ENCODE peak calls at places on chromosome 7, in six cellular contexts. K is small intestine, N is fibroblast of mammary gland, B is cardiac fibroblast, A is A549, R is IMR-90. I is an unnamed sample.
A peak's percentile ranks its signal among the peaks of the same experiment; 100 is the strongest.

GRCh38 chr7:104978460-104978859 is 35.5 kb upstream of the KMT2E start:
- DNase-seq in K (no peak), N (peak; percentile 67), B (no peak), A (no peak), R (no peak), I (no peak)

GRCh38 chr7:150927954-150928340 is 50.2 kb downstream of the KCNH2 start:
- DNase-seq in K (no peak), N (peak; percentile 43), B (peak; percentile 58), A (peak; percentile 27), R (peak; percentile 7), I (no peak)

GRCh38 chr7:34837316-34837715 is 179.3 kb downstream of the NPSR1 start:
- DNase-seq in K (no peak), N (no peak), B (no peak), A (no peak), R (no peak), I (no peak)

GRCh38 chr7:42831051-42831952 is 80.6 kb downstream of the C7orf25 start:
- DNase-seq in K (peak; percentile 20), N (peak; percentile 56), B (peak; percentile 66), A (peak; percentile 30), R (peak; percentile 44), I (no peak)

GRCh38 chr7:127858915-127859189 is 172.4 kb downstream of the LRRC4 start:
- DNase-seq in K (no peak), N (no peak), B (no peak), A (no peak), R (no peak), I (no peak)

GRCh38 chr7:47326220-47326619 is 255.7 kb downstream of the TNS3 start:
- DNase-seq in K (peak; percentile 14), N (peak; percentile 88), B (peak; percentile 92), A (no peak), R (peak; percentile 90), I (no peak)

GRCh38 chr7:32335107-32335506 is 155.1 kb downstream of the LSM5 start:
- DNase-seq in K (no peak), N (peak; percentile 37), B (peak; percentile 64), A (peak; percentile 16), R (peak; percentile 2), I (no peak)

GRCh38 chr7:148911626-148912025 is 27.5 kb upstream of the EZH2 start:
- DNase-seq in K (peak; percentile 14), N (no peak), B (no peak), A (no peak), R (no peak), I (no peak)

GRCh38 chr7:106045592-106045991 is 66.5 kb downstream of the SYPL1 start:
- DNase-seq in K (no peak), N (peak; percentile 66), B (peak; percentile 41), A (no peak), R (peak; percentile 59), I (no peak)

GRCh38 chr7:100951172-100951571 is 1.8 kb downstream of the MUC3A start:
- DNase-seq in K (no peak), N (no peak), B (no peak), A (no peak), R (no peak), I (no peak)

GRCh38 chr7:33744293-33744692 is 161.0 kb upstream of the BMPER start:
- DNase-seq in K (peak; percentile 60), N (peak; percentile 36), B (peak; percentile 54), A (peak; percentile 48), R (peak; percentile 14), I (no peak)

GRCh38 chr7:130322615-130323014 is 22.0 kb upstream of the CPA5 start:
- DNase-seq in K (no peak), N (no peak), B (no peak), A (no peak), R (no peak), I (no peak)

GRCh38 chr7:39761435-39761834 is 138.1 kb downstream of the RALA start:
- DNase-seq in K (no peak), N (no peak), B (no peak), A (no peak), R (no peak), I (no peak)

GRCh38 chr7:135747366-135747765 is 1.2 kb downstream of the FAM180A start:
- DNase-seq in K (no peak), N (peak; percentile 11), B (no peak), A (no peak), R (no peak), I (no peak)

GRCh38 chr7:77759294-77759889 is 38.8 kb downstream of the TMEM60 start:
- DNase-seq in K (peak; percentile 67), N (peak; percentile 81), B (peak; percentile 87), A (peak; percentile 71), R (peak; percentile 76), I (no peak)

GRCh38 chr7:144437370-144438191 is 34.1 kb upstream of the NOBOX start:
- DNase-seq in K (peak; percentile 62), N (peak; percentile 72), B (peak; percentile 87), A (peak; percentile 63), R (peak; percentile 17), I (no peak)

GRCh38 chr7:23347682-23348180 is 48.6 kb downstream of the MALSU1 start:
- DNase-seq in K (no peak), N (peak; percentile 88), B (peak; percentile 84), A (peak; percentile 60), R (peak; percentile 91), I (no peak)

GRCh38 chr7:25831901-25832411 is 320.0 kb upstream of the NFE2L3 start:
- DNase-seq in K (no peak), N (no peak), B (no peak), A (no peak), R (peak; percentile 33), I (no peak)

GRCh38 chr7:36526720-36527548 is 137.3 kb downstream of the ANLN start:
- DNase-seq in K (no peak), N (peak; percentile 53), B (peak; percentile 76), A (peak; percentile 71), R (peak; percentile 69), I (no peak)

GRCh38 chr7:97004931-97005763 is at the start of gene DLX6:
- DNase-seq in K (no peak), N (peak; percentile 56), B (no peak), A (peak; percentile 84), R (peak; percentile 14), I (no peak)

GRCh38 chr7:39252916-39253315 is 275.2 kb downstream of the POU6F2 start:
- DNase-seq in K (no peak), N (no peak), B (no peak), A (no peak), R (peak; percentile 4), I (no peak)

GRCh38 chr7:64562246-64562620 is 638 bp downstream of the ZNF680 start:
- DNase-seq in K (no peak), N (peak; percentile 14), B (peak; percentile 29), A (peak; percentile 11), R (no peak), I (no peak)

GRCh38 chr7:28703054-28703765 is 254.9 kb downstream of the TRIL start:
- DNase-seq in K (no peak), N (no peak), B (no peak), A (no peak), R (no peak), I (no peak)

GRCh38 chr7:101923276-101923985 is 106.0 kb downstream of the CUX1 start:
- DNase-seq in K (no peak), N (no peak), B (peak; percentile 58), A (no peak), R (peak; percentile 55), I (no peak)

GRCh38 chr7:584122-584465 is 64.4 kb upstream of the PDGFA start:
- DNase-seq in K (peak; percentile 50), N (no peak), B (no peak), A (no peak), R (no peak), I (no peak)
- H3K4me3 ChIP-seq in K (peak overlapping the region; percentile 31), N (no peak overlapping the region), B (no peak overlapping the region), A (no peak overlapping the region), R (no peak overlapping the region), I (no peak overlapping the region)

DNA sequence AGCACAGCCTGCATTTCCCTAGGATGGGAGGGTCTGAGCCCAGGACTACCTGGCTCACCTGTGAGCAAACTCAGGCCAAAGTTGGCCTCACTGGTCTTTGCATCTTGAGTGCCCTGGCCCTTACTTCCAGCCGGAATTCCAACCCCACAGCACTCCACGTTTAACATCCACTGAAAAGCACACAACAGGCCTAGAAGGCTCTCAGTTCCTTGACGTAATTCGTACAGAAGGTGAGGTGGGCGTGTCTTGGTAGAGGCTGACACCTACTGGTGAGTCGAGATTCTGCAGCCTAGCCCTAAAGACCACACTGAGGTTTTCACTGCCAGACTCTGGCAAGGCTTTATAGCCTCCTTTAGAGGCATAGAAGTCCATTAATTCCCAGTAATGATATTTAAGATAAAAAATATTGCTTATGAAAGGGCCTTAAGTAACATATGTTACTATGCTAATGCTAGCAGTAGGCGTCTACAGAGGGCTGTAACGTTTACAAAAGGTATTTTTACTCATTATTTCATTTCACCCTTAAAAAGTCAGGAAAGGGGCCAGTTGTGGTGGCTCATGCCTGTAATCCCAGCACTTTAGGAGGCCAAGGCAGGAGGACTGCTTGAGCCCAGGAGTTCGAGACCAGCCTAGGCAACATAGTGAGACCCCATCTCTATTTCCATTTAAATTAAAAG is 95.8 kb downstream of the HIP1 start:
- DNase-seq in K (peak; percentile 61), N (peak; percentile 75), B (peak; percentile 84), A (peak; percentile 82), R (peak; percentile 66), I (no peak)
- H3K4me3 ChIP-seq in K (no peak overlapping the region), N (no peak overlapping the region), B (no peak overlapping the region), A (no peak overlapping the region), R (no peak overlapping the region), I (no peak overlapping the region)

GRCh38 chr7:1154172-1154739 is 5.7 kb downstream of the ZFAND2A start:
- DNase-seq in K (no peak), N (no peak), B (no peak), A (no peak), R (no peak), I (no peak)

GRCh38 chr7:1158203-1159126 is 1.5 kb downstream of the ZFAND2A start:
- DNase-seq in K (no peak), N (no peak), B (no peak), A (no peak), R (no peak), I (no peak)

GRCh38 chr7:1159933-1160664 is at the start of gene ZFAND2A:
- DNase-seq in K (peak; percentile 97), N (peak; percentile 94), B (peak; percentile 98), A (peak; percentile 97), R (peak; percentile 96), I (peak; percentile 98)

GRCh38 chr7:1160665-1161010 is 642 bp upstream of the ZFAND2A start:
- DNase-seq in K (no peak), N (peak; percentile 30), B (no peak), A (peak; percentile 62), R (no peak), I (no peak)

DNA sequence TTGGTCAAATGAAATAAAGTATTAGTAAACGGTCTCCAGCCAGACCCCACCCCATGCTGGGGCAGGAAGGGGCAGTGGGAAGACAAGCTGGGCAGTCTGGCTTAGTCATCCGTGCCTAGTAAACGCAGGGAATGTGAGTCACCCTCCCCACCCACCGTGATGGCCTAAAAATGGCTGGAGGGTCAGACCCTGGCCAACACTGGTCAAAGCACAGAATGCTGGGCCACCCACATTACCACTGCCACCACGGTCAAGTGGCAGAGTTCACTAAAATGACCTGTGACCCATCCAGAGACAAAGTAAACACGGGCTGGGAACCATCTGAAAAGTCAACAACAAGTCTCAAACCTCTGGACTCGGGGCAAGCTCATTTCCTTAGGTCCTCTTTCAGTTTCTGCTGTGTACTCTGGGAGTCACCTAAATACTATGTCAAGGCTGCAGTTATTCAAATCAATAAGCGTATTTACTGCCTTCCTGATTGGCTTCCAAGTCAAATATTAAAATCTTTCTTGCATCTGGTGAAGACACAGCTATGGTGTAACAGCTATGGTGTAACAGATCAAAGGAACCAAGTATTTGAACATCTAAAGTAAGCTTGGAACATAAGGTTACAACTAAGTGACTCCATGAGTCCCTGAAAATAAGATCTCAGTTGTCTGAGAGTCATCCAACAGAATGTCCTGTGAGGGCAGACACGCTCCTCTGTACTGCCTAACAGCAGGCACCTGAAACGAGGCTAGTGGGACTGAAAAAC is 3.0 kb downstream of the ZFAND2A start:
- DNase-seq in K (peak; percentile 64), N (peak; percentile 64), B (peak; percentile 43), A (peak; percentile 93), R (peak; percentile 52), I (no peak)
- H3K4me3 ChIP-seq in K (no peak overlapping the region), N (no peak overlapping the region), B (no peak overlapping the region), A (peak overlapping the region; percentile 72), R (no peak overlapping the region), I (no peak overlapping the region)

GRCh38 chr7:73593207-73594045 is 15.0 kb upstream of the TBL2 start:
- DNase-seq in K (no peak), N (no peak), B (no peak), A (no peak), R (no peak), I (no peak)
- H3K4me3 ChIP-seq in K (no peak overlapping the region), N (no peak overlapping the region), B (no peak overlapping the region), A (no peak overlapping the region), R (no peak overlapping the region), I (no peak overlapping the region)

I was measured in RWPE2.